ENCODE peak calls at places on chromosome 6, in ten cellular contexts. One of them, this sample, is unnamed.

GRCh38 chr6:10736721-10737120 is 10.9 kb upstream of the TMEM14B start:
- DNase-seq in tibial artery: no peak
- DNase-seq in cardiac muscle cell: no peak
- DNase-seq in coronary artery: no peak
- DNase-seq in choroid plexus epithelial cell: no peak
- DNase-seq in kidney: no peak
- DNase-seq in PC-9: no peak
- DNase-seq in lower lobe of right lung: no peak
- DNase-seq in heart right ventricle: no peak
- DNase-seq in epithelial cell of esophagus: no peak
- DNase-seq in this sample: no peak

GRCh38 chr6:40341726-40342125 is 245.4 kb downstream of the LRFN2 start:
- DNase-seq in kidney: no peak
- DNase-seq in PC-9: no peak
- DNase-seq in epithelial cell of esophagus: no peak
- DNase-seq in coronary artery: no peak
- DNase-seq in lower lobe of right lung: no peak
- DNase-seq in choroid plexus epithelial cell: no peak
- DNase-seq in heart right ventricle: no peak
- DNase-seq in cardiac muscle cell: no peak
- DNase-seq in tibial artery: no peak
- DNase-seq in this sample: no peak

GRCh38 chr6:1461736-1462135 is 72.4 kb downstream of the FOXF2 start:
- DNase-seq in kidney: no peak
- DNase-seq in lower lobe of right lung: no peak
- DNase-seq in cardiac muscle cell: no peak
- DNase-seq in choroid plexus epithelial cell: no peak
- DNase-seq in PC-9: no peak
- DNase-seq in epithelial cell of esophagus: peak
- DNase-seq in heart right ventricle: no peak
- DNase-seq in tibial artery: no peak
- DNase-seq in coronary artery: no peak
- DNase-seq in this sample: no peak

GRCh38 chr6:40877362-40877761 is 161.7 kb downstream of the UNC5CL start:
- DNase-seq in heart right ventricle: no peak
- DNase-seq in PC-9: no peak
- DNase-seq in epithelial cell of esophagus: peak
- DNase-seq in cardiac muscle cell: no peak
- DNase-seq in tibial artery: no peak
- DNase-seq in coronary artery: no peak
- DNase-seq in lower lobe of right lung: no peak
- DNase-seq in kidney: no peak
- DNase-seq in choroid plexus epithelial cell: no peak
- DNase-seq in this sample: no peak

GRCh38 chr6:129890164-129890563 is 29.0 kb upstream of the TMEM244 start:
- DNase-seq in tibial artery: no peak
- DNase-seq in choroid plexus epithelial cell: peak
- DNase-seq in epithelial cell of esophagus: peak
- DNase-seq in cardiac muscle cell: no peak
- DNase-seq in lower lobe of right lung: no peak
- DNase-seq in heart right ventricle: no peak
- DNase-seq in kidney: no peak
- DNase-seq in PC-9: no peak
- DNase-seq in coronary artery: no peak
- DNase-seq in this sample: peak

GRCh38 chr6:101668496-101668895 is 275.0 kb downstream of the GRIK2 start:
- DNase-seq in epithelial cell of esophagus: peak
- DNase-seq in cardiac muscle cell: no peak
- DNase-seq in coronary artery: no peak
- DNase-seq in choroid plexus epithelial cell: no peak
- DNase-seq in heart right ventricle: no peak
- DNase-seq in PC-9: no peak
- DNase-seq in lower lobe of right lung: no peak
- DNase-seq in kidney: no peak
- DNase-seq in tibial artery: no peak
- DNase-seq in this sample: no peak

GRCh38 chr6:136037885-136038460 is 186.5 kb downstream of the PDE7B start:
- DNase-seq in kidney: peak
- DNase-seq in PC-9: no peak
- DNase-seq in coronary artery: no peak
- DNase-seq in heart right ventricle: peak
- DNase-seq in tibial artery: no peak
- DNase-seq in cardiac muscle cell: peak
- DNase-seq in epithelial cell of esophagus: peak
- DNase-seq in lower lobe of right lung: no peak
- DNase-seq in choroid plexus epithelial cell: peak
- DNase-seq in this sample: peak

GRCh38 chr6:139474145-139475108 is 100.0 kb upstream of the CITED2 start:
- DNase-seq in epithelial cell of esophagus: peak
- DNase-seq in cardiac muscle cell: no peak
- DNase-seq in kidney: no peak
- DNase-seq in PC-9: no peak
- DNase-seq in heart right ventricle: peak
- DNase-seq in lower lobe of right lung: no peak
- DNase-seq in coronary artery: no peak
- DNase-seq in tibial artery: no peak
- DNase-seq in choroid plexus epithelial cell: peak
- DNase-seq in this sample: no peak

DNA sequence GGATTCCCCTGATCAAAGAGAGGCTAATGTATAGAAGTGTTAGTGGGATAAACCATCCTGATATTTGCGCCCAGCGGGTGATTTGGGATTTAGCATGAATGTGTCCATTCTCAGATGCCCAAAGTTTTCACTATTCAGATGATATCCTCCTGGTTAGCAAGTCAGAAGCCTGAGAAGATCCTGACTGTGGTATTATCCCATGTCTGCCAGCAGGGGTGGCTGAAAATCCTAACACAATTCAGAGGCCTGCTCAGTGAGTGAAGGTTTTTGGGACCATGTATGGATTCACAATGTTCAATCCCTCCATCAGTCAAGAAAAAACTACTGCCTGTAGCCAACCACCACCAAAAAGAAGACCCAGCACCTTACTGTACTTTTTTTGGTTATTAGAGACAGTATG is 34.1 kb upstream of the SPACA1 start:
- DNase-seq in PC-9: no peak
- DNase-seq in lower lobe of right lung: no peak
- DNase-seq in tibial artery: no peak
- DNase-seq in epithelial cell of esophagus: no peak
- DNase-seq in kidney: no peak
- DNase-seq in choroid plexus epithelial cell: peak
- DNase-seq in heart right ventricle: no peak
- DNase-seq in coronary artery: no peak
- DNase-seq in cardiac muscle cell: no peak
- DNase-seq in this sample: no peak
- TF ChIP-seq CTCF in PC-9: no peak
- TF ChIP-seq CTCF in lower lobe of right lung: no peak
- TF ChIP-seq CTCF in tibial artery: no peak
- TF ChIP-seq CTCF in epithelial cell of esophagus: no peak
- TF ChIP-seq CTCF in kidney: no peak
- TF ChIP-seq CTCF in choroid plexus epithelial cell: peak
- TF ChIP-seq CTCF in heart right ventricle: no peak
- TF ChIP-seq CTCF in coronary artery: no peak
- TF ChIP-seq CTCF in cardiac muscle cell: no peak
- TF ChIP-seq CTCF in this sample: no peak

GRCh38 chr6:21026576-21027273 is 492.5 kb downstream of the CDKAL1 start:
- DNase-seq in kidney: no peak
- DNase-seq in cardiac muscle cell: no peak
- DNase-seq in epithelial cell of esophagus: peak
- DNase-seq in heart right ventricle: no peak
- DNase-seq in coronary artery: no peak
- DNase-seq in PC-9: peak
- DNase-seq in tibial artery: no peak
- DNase-seq in lower lobe of right lung: no peak
- DNase-seq in choroid plexus epithelial cell: peak
- DNase-seq in this sample: no peak

GRCh38 chr6:21022343-21023107 is 488.3 kb downstream of the CDKAL1 start:
- DNase-seq in coronary artery: no peak
- DNase-seq in epithelial cell of esophagus: peak
- DNase-seq in lower lobe of right lung: no peak
- DNase-seq in PC-9: peak
- DNase-seq in heart right ventricle: no peak
- DNase-seq in choroid plexus epithelial cell: peak
- DNase-seq in tibial artery: no peak
- DNase-seq in kidney: peak
- DNase-seq in cardiac muscle cell: no peak
- DNase-seq in this sample: no peak

GRCh38 chr6:21019614-21020013 is 485.4 kb downstream of the CDKAL1 start:
- DNase-seq in epithelial cell of esophagus: no peak
- DNase-seq in choroid plexus epithelial cell: peak
- DNase-seq in lower lobe of right lung: no peak
- DNase-seq in heart right ventricle: no peak
- DNase-seq in tibial artery: no peak
- DNase-seq in coronary artery: no peak
- DNase-seq in kidney: no peak
- DNase-seq in cardiac muscle cell: no peak
- DNase-seq in PC-9: no peak
- DNase-seq in this sample: no peak

GRCh38 chr6:21024621-21025020 is 490.4 kb downstream of the CDKAL1 start:
- DNase-seq in tibial artery: no peak
- DNase-seq in PC-9: no peak
- DNase-seq in heart right ventricle: no peak
- DNase-seq in cardiac muscle cell: no peak
- DNase-seq in choroid plexus epithelial cell: no peak
- DNase-seq in epithelial cell of esophagus: no peak
- DNase-seq in kidney: no peak
- DNase-seq in coronary artery: no peak
- DNase-seq in lower lobe of right lung: no peak
- DNase-seq in this sample: no peak

GRCh38 chr6:21023210-21023609 is 489.0 kb downstream of the CDKAL1 start:
- DNase-seq in cardiac muscle cell: no peak
- DNase-seq in PC-9: no peak
- DNase-seq in heart right ventricle: no peak
- DNase-seq in coronary artery: no peak
- DNase-seq in tibial artery: no peak
- DNase-seq in choroid plexus epithelial cell: no peak
- DNase-seq in lower lobe of right lung: no peak
- DNase-seq in epithelial cell of esophagus: peak
- DNase-seq in kidney: no peak
- DNase-seq in this sample: no peak
- H3K4me3 ChIP-seq in cardiac muscle cell: no peak
- H3K4me3 ChIP-seq in PC-9: no peak
- H3K4me3 ChIP-seq in heart right ventricle: no peak
- H3K4me3 ChIP-seq in coronary artery: no peak
- H3K4me3 ChIP-seq in tibial artery: no peak
- H3K4me3 ChIP-seq in choroid plexus epithelial cell: no peak
- H3K4me3 ChIP-seq in lower lobe of right lung: no peak
- H3K4me3 ChIP-seq in epithelial cell of esophagus: no peak
- H3K4me3 ChIP-seq in kidney: no peak
- H3K4me3 ChIP-seq in this sample: no peak

DNA sequence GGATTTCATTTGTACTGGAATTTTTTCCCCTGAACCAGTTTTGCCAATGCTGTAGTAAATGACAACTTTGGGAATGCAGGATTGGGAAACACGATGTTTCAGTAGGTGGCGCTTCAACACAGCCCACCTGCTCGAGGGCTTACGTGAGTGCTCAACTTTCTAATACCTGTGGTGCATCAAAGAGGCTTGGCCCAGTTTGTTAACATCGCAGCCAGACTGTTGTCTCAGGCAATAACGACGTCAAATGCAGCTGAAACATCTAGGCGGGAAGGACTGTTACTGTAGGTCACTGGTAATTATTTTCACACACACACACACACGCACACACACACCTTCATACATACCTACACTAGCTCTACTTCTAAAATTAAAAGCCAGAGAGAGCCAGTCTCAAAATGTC is 815.5 kb upstream of the SLC35B3 start:
- DNase-seq in cardiac muscle cell: peak
- DNase-seq in tibial artery: no peak
- DNase-seq in kidney: no peak
- DNase-seq in epithelial cell of esophagus: peak
- DNase-seq in PC-9: peak
- DNase-seq in lower lobe of right lung: no peak
- DNase-seq in coronary artery: no peak
- DNase-seq in heart right ventricle: peak
- DNase-seq in choroid plexus epithelial cell: peak
- DNase-seq in this sample: peak
- TF ChIP-seq CTCF in cardiac muscle cell: peak
- TF ChIP-seq CTCF in tibial artery: no peak
- TF ChIP-seq CTCF in kidney: peak
- TF ChIP-seq CTCF in epithelial cell of esophagus: peak
- TF ChIP-seq CTCF in PC-9: peak
- TF ChIP-seq CTCF in lower lobe of right lung: peak
- TF ChIP-seq CTCF in coronary artery: no peak
- TF ChIP-seq CTCF in heart right ventricle: peak
- TF ChIP-seq CTCF in choroid plexus epithelial cell: peak
- TF ChIP-seq CTCF in this sample: peak

GRCh38 chr6:25224237-25224636 is 54.9 kb upstream of the CARMIL1 start:
- DNase-seq in choroid plexus epithelial cell: no peak
- DNase-seq in lower lobe of right lung: no peak
- DNase-seq in PC-9: no peak
- DNase-seq in tibial artery: no peak
- DNase-seq in epithelial cell of esophagus: no peak
- DNase-seq in kidney: no peak
- DNase-seq in coronary artery: no peak
- DNase-seq in cardiac muscle cell: no peak
- DNase-seq in heart right ventricle: no peak
- DNase-seq in this sample: no peak

GRCh38 chr6:25220853-25221252 is 58.3 kb upstream of the CARMIL1 start:
- DNase-seq in tibial artery: no peak
- DNase-seq in heart right ventricle: no peak
- DNase-seq in coronary artery: no peak
- DNase-seq in lower lobe of right lung: no peak
- DNase-seq in PC-9: no peak
- DNase-seq in choroid plexus epithelial cell: no peak
- DNase-seq in kidney: no peak
- DNase-seq in epithelial cell of esophagus: no peak
- DNase-seq in cardiac muscle cell: no peak
- DNase-seq in this sample: no peak

GRCh38 chr6:25219581-25220249 is 59.5 kb upstream of the CARMIL1 start:
- DNase-seq in lower lobe of right lung: no peak
- DNase-seq in cardiac muscle cell: no peak
- DNase-seq in choroid plexus epithelial cell: no peak
- DNase-seq in PC-9: no peak
- DNase-seq in epithelial cell of esophagus: peak
- DNase-seq in tibial artery: no peak
- DNase-seq in kidney: no peak
- DNase-seq in coronary artery: no peak
- DNase-seq in heart right ventricle: no peak
- DNase-seq in this sample: peak

GRCh38 chr6:25222006-25222715 is 57.0 kb upstream of the CARMIL1 start:
- DNase-seq in epithelial cell of esophagus: no peak
- DNase-seq in heart right ventricle: no peak
- DNase-seq in lower lobe of right lung: no peak
- DNase-seq in coronary artery: no peak
- DNase-seq in PC-9: no peak
- DNase-seq in cardiac muscle cell: no peak
- DNase-seq in choroid plexus epithelial cell: no peak
- DNase-seq in kidney: no peak
- DNase-seq in tibial artery: no peak
- DNase-seq in this sample: no peak

DNA sequence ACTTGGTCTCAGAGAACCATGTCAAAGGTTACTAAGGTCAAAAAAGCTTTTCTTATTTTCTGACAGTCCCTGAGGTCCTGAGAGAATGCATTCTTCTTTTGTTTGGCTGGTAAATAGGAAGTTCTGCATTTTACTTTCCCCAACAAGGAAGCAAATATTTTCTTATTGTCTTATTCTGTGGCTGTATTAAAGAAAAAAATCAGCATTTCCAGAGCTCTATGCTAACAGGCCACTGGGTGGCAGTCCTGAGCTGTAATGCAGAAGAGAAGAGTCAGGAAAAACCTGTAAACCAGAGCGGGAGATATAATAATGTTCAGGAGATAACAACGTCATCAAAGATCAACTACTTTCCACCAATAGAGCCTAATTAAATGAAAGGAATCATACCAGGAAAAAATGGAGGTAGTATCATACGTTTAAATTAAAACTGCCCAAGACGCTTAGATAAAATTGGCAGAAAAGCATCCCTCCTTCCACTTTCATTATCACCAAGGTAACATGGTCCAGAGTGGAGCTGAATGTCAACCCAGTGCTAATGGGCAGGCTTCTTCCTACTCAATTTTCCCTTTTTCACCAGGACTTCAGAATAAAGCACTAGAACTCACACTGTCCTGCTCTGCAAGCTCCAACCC is 55.6 kb upstream of the CARMIL1 start:
- DNase-seq in choroid plexus epithelial cell: peak
- DNase-seq in lower lobe of right lung: peak
- DNase-seq in heart right ventricle: peak
- DNase-seq in tibial artery: peak
- DNase-seq in coronary artery: no peak
- DNase-seq in kidney: no peak
- DNase-seq in PC-9: peak
- DNase-seq in cardiac muscle cell: peak
- DNase-seq in epithelial cell of esophagus: peak
- DNase-seq in this sample: peak
- H3K4me3 ChIP-seq in choroid plexus epithelial cell: peak
- H3K4me3 ChIP-seq in lower lobe of right lung: peak
- H3K4me3 ChIP-seq in heart right ventricle: no peak
- H3K4me3 ChIP-seq in tibial artery: peak
- H3K4me3 ChIP-seq in coronary artery: peak
- H3K4me3 ChIP-seq in kidney: peak
- H3K4me3 ChIP-seq in PC-9: no peak
- H3K4me3 ChIP-seq in cardiac muscle cell: no peak
- H3K4me3 ChIP-seq in epithelial cell of esophagus: no peak
- H3K4me3 ChIP-seq in this sample: no peak

This sample was measured in foreskin fibroblast.